ENCODE peak calls at places on chromosomes 3 and 15, in ten cellular contexts. A, C, D, V, Y, K, J, S, F and R are unnamed samples.

GRCh38 chr3:164179110-164179774 is 899.1 kb downstream of the SI start:
- DNase-seq in D (no peak), J (no peak), V (no peak), F (no peak), Y (no peak), C (no peak), K (no peak), S (no peak), A (no peak), R (no peak)

GRCh38 chr15:55907797-55908196 is 85.6 kb downstream of the NEDD4 start:
- DNase-seq in K (no peak), J (no peak), V (no peak), D (no peak), A (no peak), Y (no peak), F (no peak), C (peak; percentile 73), S (no peak), R (no peak)

GRCh38 chr3:71443332-71443731 is 140.2 kb downstream of the FOXP1 start:
- DNase-seq in D (no peak), S (no peak), J (no peak), K (no peak), V (no peak), C (no peak), Y (no peak), F (no peak), A (no peak), R (no peak)

GRCh38 chr15:72230197-72231065 is 559 bp downstream of the PKM start:
- DNase-seq in V (peak; percentile 77), F (peak; percentile 92), K (peak; percentile 95), Y (peak; percentile 84), S (peak; percentile 51), D (peak; percentile 82), J (peak; percentile 95), A (peak; percentile 93), C (peak; percentile 74), R (peak; percentile 87)

GRCh38 chr3:39388741-39389248 is 5.6 kb downstream of the SLC25A38 start:
- DNase-seq in V (no peak), A (no peak), S (peak; percentile 89), D (peak; percentile 68), Y (no peak), J (no peak), F (no peak), C (no peak), K (no peak), R (no peak)

GRCh38 chr15:60572462-60573214 is 93.7 kb upstream of the ICE2 start:
- DNase-seq in A (no peak), V (no peak), J (no peak), S (no peak), K (no peak), D (no peak), Y (no peak), F (no peak), C (no peak), R (no peak)

GRCh38 chr3:38458796-38459498 is 5.3 kb downstream of the ACVR2B start:
- DNase-seq in F (no peak), Y (peak; percentile 84), J (no peak), D (no peak), V (no peak), S (no peak), A (peak; percentile 77), K (no peak), C (no peak), R (peak; percentile 71)

GRCh38 chr15:75646112-75646943 is 1.4 kb upstream of the SNX33 start:
- DNase-seq in Y (no peak), K (no peak), J (no peak), D (no peak), V (no peak), A (no peak), S (no peak), C (no peak), F (no peak), R (no peak)

GRCh38 chr15:56963719-56964118 is 45.3 kb downstream of the TCF12 start:
- DNase-seq in S (no peak), J (no peak), C (no peak), D (no peak), K (no peak), V (no peak), F (no peak), Y (no peak), A (no peak), R (no peak)

GRCh38 chr3:187051724-187052364 is 87.5 kb downstream of the RPL39L start:
- DNase-seq in D (no peak), Y (no peak), K (no peak), A (no peak), F (no peak), C (no peak), J (no peak), S (no peak), V (no peak), R (no peak)

GRCh38 chr15:62119926-62120273 is 45.2 kb downstream of the C2CD4B start:
- DNase-seq in F (no peak), V (no peak), D (no peak), C (no peak), S (no peak), A (no peak), Y (no peak), K (no peak), J (no peak), R (no peak)

GRCh38 chr3:120743081-120743365 is 479 bp downstream of the GTF2E1 start:
- DNase-seq in A (no peak), C (no peak), Y (no peak), D (no peak), J (no peak), V (no peak), F (no peak), S (no peak), K (no peak), R (no peak)

GRCh38 chr15:40984963-40985362 is 31.7 kb downstream of the CHAC1 start:
- DNase-seq in D (no peak), F (no peak), A (no peak), K (no peak), J (no peak), S (no peak), C (no peak), Y (no peak), V (no peak), R (no peak)

GRCh38 chr15:34708422-34708821 is 46.4 kb downstream of the GJD2 start:
- DNase-seq in Y (no peak), K (no peak), S (no peak), F (no peak), C (peak; percentile 38), D (peak; percentile 63), V (no peak), J (no peak), A (no peak), R (no peak)
- H3K27ac ChIP-seq in Y (no peak overlapping the region), K (no peak overlapping the region), S (no peak overlapping the region), F (no peak overlapping the region), C (no peak overlapping the region), D (no peak overlapping the region), V (no peak overlapping the region), J (no peak overlapping the region), A (no peak overlapping the region), R (no peak overlapping the region)

DNA sequence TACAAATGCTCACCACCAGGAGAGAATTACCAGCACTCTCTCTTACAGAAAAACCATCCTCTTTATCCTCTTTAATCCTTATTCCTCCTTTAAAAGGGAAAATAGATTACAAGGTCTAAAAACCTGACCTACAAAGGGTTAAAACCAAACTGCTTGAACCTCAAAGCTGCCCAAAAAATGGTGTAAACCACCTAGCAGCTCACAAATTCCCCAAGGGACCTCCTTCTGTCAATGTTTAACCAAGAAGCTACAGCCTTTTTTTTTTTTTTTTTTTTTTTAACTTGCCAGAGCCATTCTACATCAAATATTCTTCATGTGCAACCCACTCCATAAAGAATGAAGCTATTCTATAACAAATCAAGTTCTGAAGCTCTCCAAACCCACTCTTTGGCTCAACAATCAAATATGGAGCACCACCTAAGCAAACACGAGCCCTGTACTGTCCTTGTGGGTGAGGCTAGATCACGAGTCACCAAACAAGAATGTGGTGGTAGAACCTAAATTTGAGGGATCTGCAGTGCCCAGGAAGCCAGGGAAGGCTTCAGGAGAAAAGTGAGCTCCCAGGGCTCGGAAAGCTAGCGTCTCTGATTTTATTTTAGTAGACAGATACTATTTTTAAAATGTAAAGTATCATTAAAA is 20.1 kb downstream of the OSBPL10 start:
- DNase-seq in K (peak; percentile 82), D (no peak), V (no peak), F (no peak), S (no peak), A (no peak), J (no peak), C (peak; percentile 50), Y (no peak), R (no peak)
- TF ChIP-seq EP300 in K (no peak), D (no peak), V (no peak), F (no peak), S (no peak), A (no peak), J (no peak), C (no peak), Y (no peak), R (no peak)

GRCh38 chr15:93614446-93615104 is 525.6 kb upstream of the RGMA start:
- DNase-seq in K (no peak), V (no peak), F (no peak), D (no peak), A (no peak), C (no peak), J (no peak), S (no peak), Y (no peak), R (no peak)

GRCh38 chr15:93617443-93617842 is 528.4 kb upstream of the RGMA start:
- DNase-seq in J (no peak), V (no peak), S (no peak), A (no peak), Y (no peak), K (peak; percentile 55), D (no peak), C (no peak), F (no peak), R (no peak)

GRCh38 chr15:93619597-93619996 is 530.6 kb upstream of the RGMA start:
- DNase-seq in J (no peak), S (no peak), F (no peak), K (no peak), D (no peak), A (no peak), C (no peak), V (no peak), Y (no peak), R (no peak)
- H3K27ac ChIP-seq in J (no peak overlapping the region), S (no peak overlapping the region), F (no peak overlapping the region), K (no peak overlapping the region), D (no peak overlapping the region), A (no peak overlapping the region), C (no peak overlapping the region), V (no peak overlapping the region), Y (no peak overlapping the region), R (no peak overlapping the region)

DNA sequence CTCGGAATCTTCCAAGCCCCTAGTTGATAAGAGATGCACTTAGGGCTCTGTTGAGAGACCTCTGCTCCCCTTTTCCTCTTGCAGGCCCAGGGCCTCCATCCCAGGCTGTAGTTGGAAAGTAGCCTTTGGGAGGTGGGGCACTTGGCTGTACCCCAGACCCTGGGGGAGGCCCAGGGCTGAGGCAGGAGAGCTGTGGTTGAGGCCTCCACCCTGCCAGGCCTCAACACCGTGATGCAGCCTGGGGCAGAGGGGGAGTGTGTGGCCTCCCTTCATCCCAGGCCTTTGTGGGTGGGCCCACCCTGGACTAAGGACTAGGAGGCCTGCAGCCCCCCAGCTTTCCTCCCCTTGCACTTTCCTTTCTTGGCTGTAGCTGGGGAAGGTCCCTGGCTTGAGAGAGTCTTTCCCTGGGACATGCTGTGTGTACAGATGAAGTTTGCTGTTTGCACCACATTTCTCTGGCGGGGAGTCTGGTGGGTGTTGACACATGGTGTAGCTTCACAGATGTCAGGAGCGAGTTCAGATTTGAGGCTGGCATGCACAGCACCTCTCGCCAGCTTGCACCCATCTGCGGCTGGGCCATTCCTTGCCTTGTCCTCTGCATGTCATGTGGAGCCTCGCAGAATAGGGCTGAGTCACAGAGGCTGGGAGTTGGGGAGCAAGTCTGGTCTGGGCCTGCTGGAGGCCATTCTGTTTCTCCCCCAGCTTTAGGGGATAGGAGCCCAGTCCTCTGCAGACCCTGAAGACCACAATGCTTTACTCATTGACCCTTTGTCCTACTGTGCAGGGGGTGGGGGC is 13.7 kb downstream of the PLEKHO2 start:
- DNase-seq in F (no peak), V (no peak), D (no peak), K (no peak), Y (no peak), C (no peak), J (peak; percentile 42), A (no peak), S (no peak), R (no peak)
- TF ChIP-seq EP300 in F (no peak), V (no peak), D (no peak), K (no peak), Y (no peak), C (no peak), J (no peak), A (no peak), S (no peak), R (no peak)